ENCODE peak calls at places on chromosomes 3 and 15, in four cellular contexts. G is K562, P is HL-60, X is GM12878. F is an unnamed sample.

GRCh38 chr3:74630602-74631001 is 16.1 kb upstream of the CNTN3 start:
- DNase-seq in P (no peak), X (no peak), G (no peak), F (no peak)

GRCh38 chr3:186277268-186277909 is 84.6 kb downstream of the DGKG start:
- DNase-seq in X (no peak), P (no peak), G (peak; percentile 50), F (no peak)

GRCh38 chr3:81218023-81218422 is 543.4 kb downstream of the GBE1 start:
- DNase-seq in P (no peak), X (no peak), G (no peak), F (no peak)

GRCh38 chr3:42804113-42804830 is at the start of gene HIGD1A:
- DNase-seq in X (peak; percentile 79), G (peak; percentile 99), P (peak; percentile 95), F (peak; percentile 97)

GRCh38 chr3:123289336-123290106 is 87.8 kb downstream of the SEC22A start:
- DNase-seq in X (no peak), G (no peak), P (no peak), F (no peak)

GRCh38 chr3:66475386-66476020 is 25.3 kb downstream of the LRIG1 start:
- DNase-seq in X (no peak), P (no peak), G (no peak), F (no peak)

GRCh38 chr15:96334705-96335428 is 4.4 kb downstream of the NR2F2 start:
- DNase-seq in P (no peak), G (no peak), X (no peak), F (no peak)

GRCh38 chr15:89803941-89804800 is 10.5 kb downstream of the ANPEP start:
- DNase-seq in P (no peak), G (no peak), X (no peak), F (no peak)

GRCh38 chr15:83838763-83839162 is 184.8 kb downstream of the ADAMTSL3 start:
- DNase-seq in P (no peak), X (no peak), G (no peak), F (no peak)

GRCh38 chr15:84112025-84112424 is 123.5 kb upstream of the GOLGA6L4 start:
- DNase-seq in P (no peak), X (no peak), G (peak; percentile 41), F (no peak)

GRCh38 chr3:150335631-150336030 is 72.5 kb upstream of the TSC22D2 start:
- DNase-seq in X (no peak), G (no peak), P (no peak), F (no peak)

GRCh38 chr3:133828576-133829309 is 23.1 kb downstream of the SRPRB start:
- DNase-seq in X (no peak), P (no peak), G (peak; percentile 70), F (no peak)

GRCh38 chr15:96285306-96285705 is 45.2 kb upstream of the NR2F2 start:
- DNase-seq in X (no peak), P (no peak), G (peak; percentile 59), F (no peak)

GRCh38 chr3:27324695-27325094 is 44.5 kb downstream of the NEK10 start:
- DNase-seq in P (no peak), X (no peak), G (no peak), F (no peak)

GRCh38 chr15:63832620-63833245 is 1.0 kb downstream of the HERC1 start:
- DNase-seq in P (no peak), X (no peak), G (peak; percentile 36), F (no peak)

GRCh38 chr15:50718700-50719125 is 32.1 kb upstream of the TRPM7 start:
- DNase-seq in X (no peak), G (no peak), P (no peak), F (no peak)

GRCh38 chr3:146546366-146546965 is 2.1 kb upstream of the PLSCR1 start:
- DNase-seq in G (no peak), P (no peak), X (no peak), F (no peak)

GRCh38 chr3:31699309-31699953 is 166.7 kb downstream of the STT3B start:
- DNase-seq in X (no peak), P (peak; percentile 14), G (no peak), F (no peak)

GRCh38 chr3:81581966-81582599 is 179.4 kb downstream of the GBE1 start:
- DNase-seq in X (peak; percentile 4), G (peak; percentile 34), P (peak; percentile 32), F (no peak)

GRCh38 chr3:116148881-116149530 is 296.3 kb downstream of the LSAMP start:
- DNase-seq in X (no peak), G (no peak), P (no peak), F (no peak)

GRCh38 chr15:86743283-86743903 is 663.7 kb downstream of the AGBL1 start:
- DNase-seq in G (peak; percentile 13), P (peak; percentile 15), X (no peak), F (no peak)

GRCh38 chr3:147904421-147904820 is 495.3 kb downstream of the ZIC1 start:
- DNase-seq in P (no peak), G (no peak), X (no peak), F (no peak)

GRCh38 chr3:16290827-16291196 is 25.8 kb downstream of the OXNAD1 start:
- DNase-seq in P (peak; percentile 35), G (no peak), X (no peak), F (no peak)

DNA sequence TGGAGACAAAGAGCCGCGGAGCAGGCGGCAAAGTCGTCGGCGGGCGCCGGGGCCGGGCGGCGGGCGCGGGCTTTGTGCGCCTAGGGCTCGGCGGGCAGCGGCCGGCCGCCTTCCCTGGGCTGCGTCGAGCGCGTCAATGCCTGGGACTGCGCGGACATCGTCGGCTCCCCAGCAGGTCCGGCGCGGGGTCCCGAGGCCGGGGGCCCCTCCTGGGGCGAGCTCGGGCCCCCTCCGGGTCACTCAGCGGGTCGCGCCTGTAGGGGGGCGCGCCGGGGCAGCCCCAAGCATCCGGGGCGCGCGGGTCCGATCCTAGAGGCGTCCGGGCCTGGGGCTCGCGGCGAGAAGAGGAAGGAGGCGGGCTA is 761 bp downstream of the TLE3 start:
- DNase-seq in X (no peak), P (no peak), G (no peak), F (no peak)
- TF ChIP-seq SPI1 in X (no peak), P (no peak), G (no peak), F (no peak)

GRCh38 chr15:82111918-82112317 is 66.1 kb upstream of the MEX3B start:
- DNase-seq in G (no peak), P (no peak), X (no peak), F (no peak)
- TF ChIP-seq SPI1 in G (no peak), P (no peak), X (no peak), F (no peak)

GRCh38 chr15:37140531-37141053 is 40.2 kb upstream of the MEIS2 start:
- DNase-seq in P (no peak), X (no peak), G (no peak), F (no peak)
- TF ChIP-seq SPI1 in P (no peak), X (no peak), G (no peak), F (no peak)

GRCh38 chr3:45937206-45938042 is 5.8 kb upstream of the CXCR6 start:
- DNase-seq in P (no peak), G (no peak), X (no peak), F (no peak)
- TF ChIP-seq SPI1 in P (no peak), G (no peak), X (no peak), F (no peak)

F was measured in GM12891.